ENCODE peak calls at places on chromosomes 11 and 22, in four cellular contexts. R is Kasumi-1; M is BJ; J is stimulated activated CD4-positive, alpha-beta T cell treated with anti-CD3 and anti-CD28 coated beads, Interleukin-15, amount 100 ng/mL, for 48 hours. F is an unnamed sample.
A peak's percentile ranks its signal among the peaks of the same experiment; 100 is the strongest.

GRCh38 chr22:29269731-29270474 is 1.8 kb downstream of the EWSR1 start:
- DNase-seq in R (no peak), M (no peak), J (no peak), F (no peak)

GRCh38 chr11:74723511-74723910 is 7.7 kb downstream of the CHRDL2 start:
- DNase-seq in R (no peak), M (no peak), J (no peak), F (no peak)

GRCh38 chr11:132080121-132080520 is 709.7 kb downstream of the NTM start:
- DNase-seq in R (no peak), M (no peak), J (no peak), F (no peak)

GRCh38 chr11:12242071-12242672 is 131.8 kb downstream of the MICAL2 start:
- DNase-seq in R (no peak), M (no peak), J (no peak), F (no peak)

GRCh38 chr11:326842-327580 is 6.4 kb upstream of the IFITM3 start:
- DNase-seq in R (peak; percentile 55), M (no peak), J (peak; percentile 53), F (no peak)

GRCh38 chr11:88195908-88196307 is 20.7 kb upstream of the RAB38 start:
- DNase-seq in R (no peak), M (no peak), J (no peak), F (no peak)

GRCh38 chr11:17734418-17734911 is at the start of gene KCNC1:
- DNase-seq in R (no peak), M (no peak), J (no peak), F (no peak)

GRCh38 chr11:9363954-9364912 is 20.2 kb upstream of the IPO7 start:
- DNase-seq in R (peak; percentile 94), M (peak; percentile 82), J (peak; percentile 80), F (peak; percentile 91)

GRCh38 chr11:73217131-73217809 is 811 bp upstream of the P2RY2 start:
- DNase-seq in R (no peak), M (no peak), J (no peak), F (no peak)

GRCh38 chr11:32213223-32213622 is 122.3 kb downstream of the RCN1 start:
- DNase-seq in R (no peak), M (no peak), J (peak; percentile 27), F (peak; percentile 61)

GRCh38 chr11:11179239-11179638 is 173.8 kb downstream of the CSNK2A3 start:
- DNase-seq in R (no peak), M (peak; percentile 26), J (no peak), F (peak; percentile 65)

GRCh38 chr22:26887456-26887855 is 230.1 kb downstream of the MIAT start:
- DNase-seq in R (no peak), M (peak; percentile 80), J (no peak), F (peak; percentile 79)

GRCh38 chr11:76263166-76263565 is 56.9 kb upstream of the WNT11 start:
- DNase-seq in R (no peak), M (no peak), J (no peak), F (no peak)

GRCh38 chr11:120004723-120005122 is 133.2 kb downstream of the TRIM29 start:
- DNase-seq in R (no peak), M (no peak), J (no peak), F (no peak)

GRCh38 chr11:48111941-48112340 is 104.7 kb upstream of the OR4B1 start:
- DNase-seq in R (no peak), M (no peak), J (no peak), F (no peak)